ENCODE peak calls at places on chromosomes 12 and 14, in six cellular contexts. One of them, this sample, is unnamed.

GRCh38 chr14:55965851-55966250 is 152.4 kb upstream of the PELI2 start:
- DNase-seq in GM12891: no peak
- DNase-seq in GM12878: no peak
- DNase-seq in HepG2: no peak
- DNase-seq in H1: no peak
- DNase-seq in K562: no peak
- DNase-seq in this sample: no peak

GRCh38 chr12:130497991-130498390 is 160.3 kb downstream of the PIWIL1 start:
- DNase-seq in GM12891: no peak
- DNase-seq in GM12878: no peak
- DNase-seq in HepG2: no peak
- DNase-seq in H1: no peak
- DNase-seq in K562: no peak
- DNase-seq in this sample: no peak

GRCh38 chr12:3207858-3208257 is 130.7 kb downstream of the TSPAN9 start:
- DNase-seq in GM12891: no peak
- DNase-seq in GM12878: no peak
- DNase-seq in HepG2: peak; percentile 61
- DNase-seq in H1: peak; percentile 86
- DNase-seq in K562: peak; percentile 27
- DNase-seq in this sample: no peak

GRCh38 chr12:45124485-45125155 is 73.7 kb upstream of the DBX2 start:
- DNase-seq in GM12891: no peak
- DNase-seq in GM12878: no peak
- DNase-seq in HepG2: no peak
- DNase-seq in H1: no peak
- DNase-seq in K562: no peak
- DNase-seq in this sample: no peak

GRCh38 chr12:81542621-81543020 is 216.5 kb downstream of the PPFIA2 start:
- DNase-seq in GM12891: no peak
- DNase-seq in GM12878: no peak
- DNase-seq in HepG2: no peak
- DNase-seq in H1: no peak
- DNase-seq in K562: no peak
- DNase-seq in this sample: no peak

GRCh38 chr12:98446716-98447115 is 68.7 kb upstream of the TMPO start:
- DNase-seq in GM12891: no peak
- DNase-seq in GM12878: no peak
- DNase-seq in HepG2: no peak
- DNase-seq in H1: no peak
- DNase-seq in K562: no peak
- DNase-seq in this sample: no peak

GRCh38 chr12:63098851-63099250 is 52.1 kb downstream of the AVPR1A start:
- DNase-seq in GM12891: no peak
- DNase-seq in GM12878: no peak
- DNase-seq in HepG2: peak; percentile 16
- DNase-seq in H1: no peak
- DNase-seq in K562: peak; percentile 23
- DNase-seq in this sample: no peak

GRCh38 chr14:49581961-49582210 is 4.3 kb downstream of the RPS29 start:
- DNase-seq in GM12891: no peak
- DNase-seq in GM12878: no peak
- DNase-seq in HepG2: no peak
- DNase-seq in H1: no peak
- DNase-seq in K562: no peak
- DNase-seq in this sample: no peak

GRCh38 chr12:103632554-103633216 is 45.6 kb downstream of the STAB2 start:
- DNase-seq in GM12891: peak; percentile 68
- DNase-seq in GM12878: peak; percentile 31
- DNase-seq in HepG2: peak; percentile 66
- DNase-seq in H1: peak; percentile 97
- DNase-seq in K562: peak; percentile 87
- DNase-seq in this sample: peak; percentile 58

GRCh38 chr14:64753374-64753773 is 49.1 kb downstream of the PLEKHG3 start:
- DNase-seq in GM12891: no peak
- DNase-seq in GM12878: no peak
- DNase-seq in HepG2: no peak
- DNase-seq in H1: no peak
- DNase-seq in K562: no peak
- DNase-seq in this sample: no peak

GRCh38 chr12:6635375-6635855 is 344 bp downstream of the LPAR5 start:
- DNase-seq in GM12891: no peak
- DNase-seq in GM12878: no peak
- DNase-seq in HepG2: no peak
- DNase-seq in H1: no peak
- DNase-seq in K562: no peak
- DNase-seq in this sample: no peak

GRCh38 chr12:25992026-25992782 is 33.7 kb downstream of the RASSF8 start:
- DNase-seq in GM12891: no peak
- DNase-seq in GM12878: no peak
- DNase-seq in HepG2: no peak
- DNase-seq in H1: no peak
- DNase-seq in K562: no peak
- DNase-seq in this sample: no peak

GRCh38 chr12:51592034-51592705 is 1.1 kb downstream of the SCN8A start:
- DNase-seq in GM12891: no peak
- DNase-seq in GM12878: no peak
- DNase-seq in HepG2: no peak
- DNase-seq in H1: peak; percentile 62
- DNase-seq in K562: no peak
- DNase-seq in this sample: no peak

GRCh38 chr12:62190921-62191746 is 69.1 kb upstream of the USP15 start:
- DNase-seq in GM12891: peak; percentile 4
- DNase-seq in GM12878: no peak
- DNase-seq in HepG2: no peak
- DNase-seq in H1: peak; percentile 71
- DNase-seq in K562: no peak
- DNase-seq in this sample: peak; percentile 3

GRCh38 chr14:80941241-80942157 is at the start of gene CEP128:
- DNase-seq in GM12891: peak; percentile 67
- DNase-seq in GM12878: peak; percentile 92
- DNase-seq in HepG2: peak; percentile 96
- DNase-seq in H1: peak; percentile 93
- DNase-seq in K562: peak; percentile 76
- DNase-seq in this sample: peak; percentile 57
- TF ChIP-seq POLR2A in GM12891: no peak
- TF ChIP-seq POLR2A in GM12878: peak; percentile 55
- TF ChIP-seq POLR2A in HepG2: peak; percentile 71
- TF ChIP-seq POLR2A in H1: no peak
- TF ChIP-seq POLR2A in K562: peak; percentile 53
- TF ChIP-seq POLR2A in this sample: peak; percentile 63

GRCh38 chr14:90412058-90412457 is 15.2 kb downstream of the CALM1 start:
- DNase-seq in GM12891: no peak
- DNase-seq in GM12878: no peak
- DNase-seq in HepG2: no peak
- DNase-seq in H1: no peak
- DNase-seq in K562: no peak
- DNase-seq in this sample: no peak
- TF ChIP-seq TAF1 in GM12891: no peak
- TF ChIP-seq TAF1 in GM12878: no peak
- TF ChIP-seq TAF1 in HepG2: no peak
- TF ChIP-seq TAF1 in H1: no peak
- TF ChIP-seq TAF1 in K562: no peak
- TF ChIP-seq TAF1 in this sample: no peak

GRCh38 chr12:132344601-132345000 is 15.2 kb upstream of the GALNT9 start:
- DNase-seq in GM12891: no peak
- DNase-seq in GM12878: no peak
- DNase-seq in HepG2: no peak
- DNase-seq in H1: no peak
- DNase-seq in K562: no peak
- DNase-seq in this sample: no peak

GRCh38 chr12:132344181-132344580 is 14.8 kb upstream of the GALNT9 start:
- DNase-seq in GM12891: no peak
- DNase-seq in GM12878: no peak
- DNase-seq in HepG2: no peak
- DNase-seq in H1: no peak
- DNase-seq in K562: no peak
- DNase-seq in this sample: no peak

GRCh38 chr12:132342828-132343227 is 13.4 kb upstream of the GALNT9 start:
- DNase-seq in GM12891: no peak
- DNase-seq in GM12878: no peak
- DNase-seq in HepG2: no peak
- DNase-seq in H1: no peak
- DNase-seq in K562: no peak
- DNase-seq in this sample: no peak

GRCh38 chr12:132342322-132342721 is 12.9 kb upstream of the GALNT9 start:
- DNase-seq in GM12891: no peak
- DNase-seq in GM12878: no peak
- DNase-seq in HepG2: peak; percentile 20
- DNase-seq in H1: peak; percentile 76
- DNase-seq in K562: no peak
- DNase-seq in this sample: no peak

GRCh38 chr12:132343294-132343972 is 14.0 kb upstream of the GALNT9 start:
- DNase-seq in GM12891: no peak
- DNase-seq in GM12878: no peak
- DNase-seq in HepG2: no peak
- DNase-seq in H1: no peak
- DNase-seq in K562: no peak
- DNase-seq in this sample: no peak
- TF ChIP-seq POLR2AphosphoS5 in GM12891: no peak
- TF ChIP-seq POLR2AphosphoS5 in GM12878: no peak
- TF ChIP-seq POLR2AphosphoS5 in HepG2: no peak
- TF ChIP-seq POLR2AphosphoS5 in H1: no peak
- TF ChIP-seq POLR2AphosphoS5 in K562: no peak
- TF ChIP-seq POLR2AphosphoS5 in this sample: no peak

DNA sequence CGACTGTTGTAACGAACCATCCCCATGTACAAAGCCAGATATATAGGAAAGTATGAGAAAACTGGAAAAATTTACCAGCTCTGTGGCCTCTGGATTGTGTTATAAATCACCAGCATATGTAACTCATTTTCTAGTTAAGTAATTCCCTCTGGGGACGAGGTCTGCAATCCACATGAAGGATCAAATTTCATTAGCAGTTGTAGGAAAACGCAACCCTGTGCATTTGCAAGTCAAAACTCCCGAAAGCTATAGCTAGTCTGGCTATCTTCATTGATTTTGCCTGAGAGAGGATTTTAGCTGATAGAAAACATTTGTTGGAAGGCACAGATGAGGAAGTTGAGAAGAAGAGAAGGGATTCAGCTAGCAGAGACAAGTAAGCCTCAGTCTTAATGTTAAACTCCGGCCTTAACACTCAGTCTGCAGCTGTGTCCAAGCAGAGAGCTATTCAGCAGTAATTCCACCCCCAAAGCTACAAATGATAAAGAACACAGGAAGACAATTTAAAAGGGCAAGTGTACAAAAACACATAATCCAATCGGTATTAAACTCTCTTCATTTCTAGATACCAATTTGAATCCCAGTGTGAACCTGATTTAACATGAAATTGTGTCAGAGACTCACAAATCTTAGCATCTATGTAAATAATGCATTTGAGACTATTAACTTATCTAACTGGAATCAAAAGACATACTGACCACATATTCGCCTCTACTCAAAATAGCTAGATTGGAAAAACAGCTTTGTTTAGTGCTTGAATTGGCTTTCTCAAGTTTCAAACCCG is 54.2 kb upstream of the CERS5 start:
- DNase-seq in GM12891: no peak
- DNase-seq in GM12878: peak; percentile 53
- DNase-seq in HepG2: no peak
- DNase-seq in H1: no peak
- DNase-seq in K562: peak; percentile 32
- DNase-seq in this sample: no peak
- TF ChIP-seq POLR2A in GM12891: peak; percentile 65
- TF ChIP-seq POLR2A in GM12878: no peak
- TF ChIP-seq POLR2A in HepG2: no peak
- TF ChIP-seq POLR2A in H1: no peak
- TF ChIP-seq POLR2A in K562: peak; percentile 65
- TF ChIP-seq POLR2A in this sample: peak; percentile 37

GRCh38 chr14:101588990-101589389 is 27.7 kb downstream of the DIO3 start:
- DNase-seq in GM12891: no peak
- DNase-seq in GM12878: no peak
- DNase-seq in HepG2: peak; percentile 60
- DNase-seq in H1: no peak
- DNase-seq in K562: no peak
- DNase-seq in this sample: no peak
- TF ChIP-seq TAF1 in GM12891: no peak
- TF ChIP-seq TAF1 in GM12878: no peak
- TF ChIP-seq TAF1 in HepG2: no peak
- TF ChIP-seq TAF1 in H1: no peak
- TF ChIP-seq TAF1 in K562: no peak
- TF ChIP-seq TAF1 in this sample: no peak

This sample was measured in GM12892.